ENCODE peak calls at places on chromosomes 1 and 21, in five cellular contexts. Q, G, W, B and M are unnamed samples. For H3K4me1, the result is how much of the 10 kb centered on the place peaks cover.

GRCh38 chr1:147089457-147089856 is 82.8 kb downstream of the PRKAB2 start:
- DNase-seq in Q (no peak), G (no peak), W (no peak), B (no peak), M (no peak)

GRCh38 chr1:19606817-19607706 is 37.0 kb upstream of the NBL1 start:
- DNase-seq in Q (no peak), G (no peak), W (peak), B (no peak), M (no peak)

GRCh38 chr1:9551984-9552383 is 12.7 kb downstream of the SLC25A33 start:
- DNase-seq in Q (no peak), G (no peak), W (no peak), B (no peak), M (no peak)

GRCh38 chr1:225880210-225880584 is 2.0 kb downstream of the TMEM63A start:
- DNase-seq in Q (no peak), G (peak), W (no peak), B (no peak), M (no peak)

GRCh38 chr1:21012937-21013336 is 163.8 kb downstream of the EIF4G3 start:
- DNase-seq in Q (no peak), G (no peak), W (no peak), B (no peak), M (no peak)

GRCh38 chr1:229271448-229272120 is 673 bp downstream of the RAB4A start:
- DNase-seq in Q (no peak), G (peak), W (peak), B (peak), M (no peak)

GRCh38 chr1:161816201-161816600 is 50.1 kb downstream of the ATF6 start:
- DNase-seq in Q (no peak), G (no peak), W (no peak), B (no peak), M (no peak)

GRCh38 chr1:176539018-176539417 is 76.0 kb downstream of the PAPPA2 start:
- DNase-seq in Q (no peak), G (no peak), W (no peak), B (no peak), M (no peak)

GRCh38 chr1:186595969-186596368 is 84.3 kb downstream of the PTGS2 start:
- DNase-seq in Q (no peak), G (no peak), W (no peak), B (no peak), M (no peak)

GRCh38 chr1:245855846-245856730 is 651.0 kb downstream of the SMYD3 start:
- DNase-seq in Q (no peak), G (no peak), W (no peak), B (no peak), M (no peak)

GRCh38 chr1:192053661-192054060 is 104.6 kb upstream of the RGS18 start:
- DNase-seq in Q (no peak), G (no peak), W (no peak), B (no peak), M (no peak)

GRCh38 chr1:84774674-84775548 is 84.7 kb upstream of the SSX2IP start:
- DNase-seq in Q (no peak), G (no peak), W (no peak), B (no peak), M (no peak)

GRCh38 chr1:180428782-180429695 is 73.3 kb downstream of the ACBD6 start:
- DNase-seq in Q (no peak), G (no peak), W (no peak), B (no peak), M (no peak)

GRCh38 chr1:115063238-115063901 is 25.9 kb downstream of the TSPAN2 start:
- DNase-seq in Q (no peak), G (no peak), W (no peak), B (no peak), M (no peak)

GRCh38 chr1:28581531-28582247 is 10.4 kb upstream of the RAB42 start:
- DNase-seq in Q (peak), G (peak), W (peak), B (peak), M (peak)

GRCh38 chr21:36127250-36127904 is 7.5 kb upstream of the CBR3 start:
- DNase-seq in Q (no peak), G (no peak), W (no peak), B (no peak), M (no peak)

GRCh38 chr1:176857632-176858031 is 306.9 kb downstream of the ASTN1 start:
- DNase-seq in Q (no peak), G (no peak), W (no peak), B (no peak), M (no peak)

GRCh38 chr1:205430631-205431305 is 8.9 kb upstream of the LEMD1 start:
- DNase-seq in Q (peak), G (peak), W (peak), B (peak), M (peak)

GRCh38 chr1:174322202-174322862 is 125.4 kb upstream of the GPR52 start:
- DNase-seq in Q (no peak), G (no peak), W (no peak), B (no peak), M (no peak)

GRCh38 chr1:87024936-87025537 is 110.6 kb downstream of the HS2ST1 start:
- DNase-seq in Q (peak), G (no peak), W (no peak), B (no peak), M (no peak)

GRCh38 chr1:15153842-15154479 is 414 bp downstream of the TMEM51 start:
- DNase-seq in Q (no peak), G (peak), W (no peak), B (peak), M (peak)

GRCh38 chr1:8926707-8927694 is 18.7 kb upstream of the CA6 start:
- DNase-seq in Q (no peak), G (no peak), W (no peak), B (no peak), M (no peak)

GRCh38 chr1:229136817-229137216 is 134.1 kb upstream of the RAB4A start:
- DNase-seq in Q (no peak), G (no peak), W (no peak), B (no peak), M (no peak)

GRCh38 chr1:93992190-93992589 is 83.0 kb upstream of the GCLM start:
- DNase-seq in Q (no peak), G (no peak), W (no peak), B (no peak), M (no peak)

GRCh38 chr1:217090073-217090911 is 367.1 kb upstream of the ESRRG start:
- DNase-seq in Q (no peak), G (peak), W (no peak), B (no peak), M (no peak)

GRCh38 chr1:223264529-223264928 is 99.4 kb downstream of the SUSD4 start:
- DNase-seq in Q (no peak), G (no peak), W (no peak), B (no peak), M (no peak)

GRCh38 chr1:67685558-67686271 is 714 bp downstream of the GADD45A start:
- DNase-seq in Q (no peak), G (peak), W (peak), B (peak), M (peak)

DNA sequence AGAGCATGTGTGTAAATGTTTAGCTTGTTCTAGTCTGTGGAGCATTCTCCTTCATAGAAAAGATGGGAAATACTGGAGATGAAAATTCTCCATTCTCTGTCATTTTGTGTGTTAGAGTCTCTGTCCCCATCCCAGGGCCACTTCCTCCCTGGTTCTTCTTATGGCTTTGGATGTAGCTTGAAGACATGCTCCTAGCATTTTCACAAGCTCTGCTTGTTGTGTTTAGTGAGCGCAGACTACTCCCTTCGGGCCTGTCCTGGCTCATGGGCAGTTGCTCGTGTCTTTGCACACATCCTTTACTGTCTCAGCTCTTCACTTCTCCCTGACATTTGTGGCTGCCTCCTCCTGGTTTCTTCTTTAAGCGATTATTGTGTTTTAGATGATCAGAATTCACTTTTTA is 30.4 kb downstream of the MAPKAPK2 start:
- DNase-seq in Q (no peak), G (no peak), W (no peak), B (no peak), M (no peak)
- H3K4me1 ChIP-seq in Q (under half), G (under half), W (half or more), B (under half), M (under half)

GRCh38 chr21:28445081-28445830 is 547.4 kb downstream of the LTN1 start:
- DNase-seq in Q (no peak), G (no peak), W (no peak), B (no peak), M (no peak)

GRCh38 chr21:28442624-28443023 is 550.1 kb downstream of the LTN1 start:
- DNase-seq in Q (no peak), G (no peak), W (no peak), B (no peak), M (no peak)

GRCh38 chr21:28444131-28444530 is 548.5 kb downstream of the LTN1 start:
- DNase-seq in Q (no peak), G (no peak), W (no peak), B (no peak), M (no peak)

GRCh38 chr21:28442085-28442484 is 550.6 kb downstream of the LTN1 start:
- DNase-seq in Q (no peak), G (no peak), W (no peak), B (no peak), M (no peak)

DNA sequence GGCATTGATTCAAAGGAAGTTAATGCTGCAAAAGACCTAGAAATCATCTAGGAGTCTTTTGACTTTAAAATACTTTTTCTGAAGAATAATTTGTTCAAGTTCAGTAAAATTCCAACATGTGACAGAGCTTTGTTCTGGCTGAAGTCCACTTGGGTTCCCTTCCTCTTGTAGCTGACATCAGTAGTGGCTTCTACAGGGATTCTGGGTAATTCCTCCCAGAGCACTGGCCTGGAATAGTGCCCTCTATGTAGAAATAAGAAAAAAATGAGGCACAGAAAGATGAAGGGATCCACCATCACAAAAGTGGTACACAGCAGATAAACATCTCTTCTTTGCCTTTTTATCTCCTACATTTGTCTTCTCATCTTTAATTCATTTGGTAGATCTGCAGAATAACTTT is 548.1 kb downstream of the LTN1 start:
- DNase-seq in Q (no peak), G (peak), W (no peak), B (no peak), M (no peak)
- H3K4me1 ChIP-seq in Q (under half), G (under half), W (under half), B (under half), M (under half)

GRCh38 chr1:1352784-1353388 is 3.7 kb upstream of the DVL1 start:
- DNase-seq in Q (no peak), G (no peak), W (no peak), B (no peak), M (no peak)

GRCh38 chr1:1351511-1352427 is 2.6 kb upstream of the DVL1 start:
- DNase-seq in Q (no peak), G (peak), W (no peak), B (no peak), M (peak)

GRCh38 chr1:1354271-1355247 is 3.8 kb downstream of the MXRA8 start:
- DNase-seq in Q (no peak), G (no peak), W (no peak), B (no peak), M (no peak)

GRCh38 chr1:1355376-1355775 is 3.0 kb downstream of the MXRA8 start:
- DNase-seq in Q (no peak), G (peak), W (no peak), B (no peak), M (no peak)

GRCh38 chr1:1353389-1354151 is 4.4 kb upstream of the DVL1 start:
- DNase-seq in Q (no peak), G (no peak), W (no peak), B (no peak), M (no peak)
- H3K4me1 ChIP-seq in Q (under half), G (under half), W (under half), B (under half), M (under half)

GRCh38 chr1:41368384-41368783 is 7.2 kb downstream of the FOXO6 start:
- DNase-seq in Q (no peak), G (no peak), W (no peak), B (no peak), M (peak)

GRCh38 chr1:41370225-41370624 is 9.0 kb downstream of the FOXO6 start:
- DNase-seq in Q (no peak), G (no peak), W (no peak), B (no peak), M (no peak)

GRCh38 chr1:41367102-41367537 is 5.9 kb downstream of the FOXO6 start:
- DNase-seq in Q (no peak), G (no peak), W (no peak), B (no peak), M (no peak)

GRCh38 chr1:41369531-41369930 is 8.3 kb downstream of the FOXO6 start:
- DNase-seq in Q (no peak), G (no peak), W (no peak), B (no peak), M (no peak)

GRCh38 chr1:41368801-41369200 is 7.6 kb downstream of the FOXO6 start:
- DNase-seq in Q (no peak), G (no peak), W (no peak), B (no peak), M (peak)
- H3K4me1 ChIP-seq in Q (under half), G (under half), W (under half), B (under half), M (under half)

GRCh38 chr1:90174246-90174645 is 179.3 kb downstream of the ZNF326 start:
- DNase-seq in Q (no peak), G (no peak), W (no peak), B (no peak), M (no peak)
- H3K4me1 ChIP-seq in Q (under half), G (under half), W (under half), B (under half), M (under half)

GRCh38 chr1:61297887-61298286 is 215.5 kb downstream of the NFIA start:
- DNase-seq in Q (no peak), G (no peak), W (no peak), B (no peak), M (no peak)
- H3K4me1 ChIP-seq in Q (under half), G (under half), W (under half), B (under half), M (under half)

GRCh38 chr1:150156868-150157603 is 7.3 kb downstream of the PLEKHO1 start:
- DNase-seq in Q (no peak), G (no peak), W (no peak), B (no peak), M (no peak)
- H3K4me1 ChIP-seq in Q (under half), G (under half), W (under half), B (under half), M (under half)

GRCh38 chr1:198162091-198162767 is 5.4 kb downstream of the NEK7 start:
- DNase-seq in Q (no peak), G (no peak), W (no peak), B (peak), M (no peak)
- H3K4me1 ChIP-seq in Q (under half), G (under half), W (half or more), B (under half), M (under half)

GRCh38 chr1:113978863-113979702 is at the start of gene OLFML3:
- DNase-seq in Q (peak), G (peak), W (peak), B (peak), M (peak)

GRCh38 chr1:113982955-113983742 is 3.9 kb downstream of the OLFML3 start:
- DNase-seq in Q (no peak), G (no peak), W (no peak), B (no peak), M (peak)

GRCh38 chr1:113976609-113977278 is 2.5 kb upstream of the OLFML3 start:
- DNase-seq in Q (no peak), G (peak), W (no peak), B (no peak), M (peak)

GRCh38 chr1:113981962-113982931 is 3.0 kb downstream of the OLFML3 start:
- DNase-seq in Q (no peak), G (peak), W (no peak), B (peak), M (peak)

GRCh38 chr1:113980120-113980519 is 846 bp downstream of the OLFML3 start:
- DNase-seq in Q (no peak), G (peak), W (no peak), B (peak), M (peak)
- H3K4me1 ChIP-seq in Q (under half), G (under half), W (under half), B (under half), M (under half)